ENCODE peak calls at places on chromosomes 3 and 15, in seven cellular contexts. One of them, this sample, is unnamed.

GRCh38 chr3:48614044-48614443 is 4.6 kb upstream of the UQCRC1 start:
- DNase-seq in GM12878: no peak
- DNase-seq in SK-N-SH: no peak
- DNase-seq in H1: no peak
- DNase-seq in GM12892: no peak
- DNase-seq in K562: no peak
- DNase-seq in HepG2: peak
- DNase-seq in this sample: no peak

GRCh38 chr3:6262035-6262434 is 598.9 kb upstream of the GRM7 start:
- DNase-seq in GM12878: no peak
- DNase-seq in SK-N-SH: no peak
- DNase-seq in H1: no peak
- DNase-seq in GM12892: no peak
- DNase-seq in K562: no peak
- DNase-seq in HepG2: no peak
- DNase-seq in this sample: no peak

GRCh38 chr15:89155656-89156055 is 65.7 kb downstream of the RLBP1 start:
- DNase-seq in GM12878: no peak
- DNase-seq in SK-N-SH: no peak
- DNase-seq in H1: no peak
- DNase-seq in GM12892: no peak
- DNase-seq in K562: no peak
- DNase-seq in HepG2: no peak
- DNase-seq in this sample: no peak

GRCh38 chr3:43194069-43194468 is 88.2 kb upstream of the POMGNT2 start:
- DNase-seq in GM12878: no peak
- DNase-seq in SK-N-SH: no peak
- DNase-seq in H1: no peak
- DNase-seq in GM12892: no peak
- DNase-seq in K562: no peak
- DNase-seq in HepG2: no peak
- DNase-seq in this sample: no peak

GRCh38 chr3:126750760-126751129 is 46.7 kb downstream of the CHCHD6 start:
- DNase-seq in GM12878: no peak
- DNase-seq in SK-N-SH: no peak
- DNase-seq in H1: no peak
- DNase-seq in GM12892: no peak
- DNase-seq in K562: no peak
- DNase-seq in HepG2: no peak
- DNase-seq in this sample: no peak

GRCh38 chr3:30174357-30174756 is 432.0 kb upstream of the TGFBR2 start:
- DNase-seq in GM12878: no peak
- DNase-seq in SK-N-SH: no peak
- DNase-seq in H1: no peak
- DNase-seq in GM12892: no peak
- DNase-seq in K562: no peak
- DNase-seq in HepG2: no peak
- DNase-seq in this sample: no peak

GRCh38 chr3:134362670-134363380 is 11.4 kb downstream of the AMOTL2 start:
- DNase-seq in GM12878: no peak
- DNase-seq in SK-N-SH: no peak
- DNase-seq in H1: no peak
- DNase-seq in GM12892: no peak
- DNase-seq in K562: no peak
- DNase-seq in HepG2: no peak
- DNase-seq in this sample: no peak

GRCh38 chr3:109553573-109554371 is 216.4 kb upstream of the DPPA4 start:
- DNase-seq in GM12878: no peak
- DNase-seq in SK-N-SH: no peak
- DNase-seq in H1: no peak
- DNase-seq in GM12892: no peak
- DNase-seq in K562: no peak
- DNase-seq in HepG2: no peak
- DNase-seq in this sample: no peak

GRCh38 chr3:67349551-67350174 is 304.7 kb downstream of the SUCLG2 start:
- DNase-seq in GM12878: peak
- DNase-seq in SK-N-SH: no peak
- DNase-seq in H1: no peak
- DNase-seq in GM12892: no peak
- DNase-seq in K562: no peak
- DNase-seq in HepG2: no peak
- DNase-seq in this sample: no peak

GRCh38 chr3:148717918-148718317 is 20.2 kb downstream of the AGTR1 start:
- DNase-seq in GM12878: no peak
- DNase-seq in SK-N-SH: no peak
- DNase-seq in H1: no peak
- DNase-seq in GM12892: no peak
- DNase-seq in K562: no peak
- DNase-seq in HepG2: no peak
- DNase-seq in this sample: no peak

GRCh38 chr3:180543877-180544276 is 58.1 kb upstream of the TTC14 start:
- DNase-seq in GM12878: no peak
- DNase-seq in SK-N-SH: no peak
- DNase-seq in H1: no peak
- DNase-seq in GM12892: no peak
- DNase-seq in K562: no peak
- DNase-seq in HepG2: no peak
- DNase-seq in this sample: no peak

GRCh38 chr15:55858661-55859060 is 115.7 kb upstream of the PRTG start:
- DNase-seq in GM12878: no peak
- DNase-seq in SK-N-SH: no peak
- DNase-seq in H1: no peak
- DNase-seq in GM12892: no peak
- DNase-seq in K562: no peak
- DNase-seq in HepG2: no peak
- DNase-seq in this sample: no peak

GRCh38 chr3:124075758-124076157 is 83.8 kb upstream of the ROPN1 start:
- DNase-seq in GM12878: no peak
- DNase-seq in SK-N-SH: no peak
- DNase-seq in H1: no peak
- DNase-seq in GM12892: no peak
- DNase-seq in K562: no peak
- DNase-seq in HepG2: no peak
- DNase-seq in this sample: no peak

GRCh38 chr3:155548194-155548593 is 196.7 kb downstream of the PLCH1 start:
- DNase-seq in GM12878: no peak
- DNase-seq in SK-N-SH: no peak
- DNase-seq in H1: no peak
- DNase-seq in GM12892: no peak
- DNase-seq in K562: no peak
- DNase-seq in HepG2: no peak
- DNase-seq in this sample: no peak

GRCh38 chr3:160545481-160545880 is 19.9 kb downstream of the KPNA4 start:
- DNase-seq in GM12878: no peak
- DNase-seq in SK-N-SH: no peak
- DNase-seq in H1: no peak
- DNase-seq in GM12892: no peak
- DNase-seq in K562: no peak
- DNase-seq in HepG2: no peak
- DNase-seq in this sample: no peak

GRCh38 chr3:160544837-160545236 is 20.5 kb downstream of the KPNA4 start:
- DNase-seq in GM12878: no peak
- DNase-seq in SK-N-SH: no peak
- DNase-seq in H1: no peak
- DNase-seq in GM12892: no peak
- DNase-seq in K562: no peak
- DNase-seq in HepG2: no peak
- DNase-seq in this sample: no peak

GRCh38 chr3:160538906-160539305 is 26.5 kb downstream of the KPNA4 start:
- DNase-seq in GM12878: no peak
- DNase-seq in SK-N-SH: no peak
- DNase-seq in H1: no peak
- DNase-seq in GM12892: no peak
- DNase-seq in K562: no peak
- DNase-seq in HepG2: no peak
- DNase-seq in this sample: no peak

DNA sequence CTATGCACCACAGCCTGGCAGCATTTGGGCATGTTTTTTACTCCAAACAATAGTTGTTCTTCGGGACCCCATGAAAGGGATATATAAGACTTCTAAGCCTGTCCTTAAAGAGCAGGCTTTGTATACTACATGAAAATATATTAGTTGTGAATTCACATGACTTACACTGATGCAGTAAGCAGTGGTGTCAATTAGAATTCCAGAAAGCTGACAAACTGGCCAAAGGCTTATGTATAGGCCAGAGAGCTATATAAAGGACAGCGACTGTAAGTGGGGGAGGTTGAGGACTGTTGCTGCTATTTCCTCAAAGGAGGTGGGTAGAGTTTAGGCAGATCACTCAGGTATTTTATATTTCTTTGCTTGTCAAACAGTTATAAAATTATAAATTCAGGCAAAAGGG is 24.8 kb downstream of the KPNA4 start:
- DNase-seq in GM12878: no peak
- DNase-seq in SK-N-SH: no peak
- DNase-seq in H1: no peak
- DNase-seq in GM12892: no peak
- DNase-seq in K562: no peak
- DNase-seq in HepG2: no peak
- DNase-seq in this sample: no peak
- TF ChIP-seq TAF1 in GM12878: no peak
- TF ChIP-seq TAF1 in SK-N-SH: no peak
- TF ChIP-seq TAF1 in H1: no peak
- TF ChIP-seq TAF1 in GM12892: no peak
- TF ChIP-seq TAF1 in K562: no peak
- TF ChIP-seq TAF1 in HepG2: no peak
- TF ChIP-seq TAF1 in this sample: no peak

GRCh38 chr3:186096295-186096694 is 12.6 kb downstream of the ETV5 start:
- DNase-seq in GM12878: no peak
- DNase-seq in SK-N-SH: no peak
- DNase-seq in H1: no peak
- DNase-seq in GM12892: no peak
- DNase-seq in K562: peak
- DNase-seq in HepG2: no peak
- DNase-seq in this sample: no peak
- TF ChIP-seq POLR2AphosphoS5 in GM12878: no peak
- TF ChIP-seq POLR2AphosphoS5 in SK-N-SH: no peak
- TF ChIP-seq POLR2AphosphoS5 in H1: no peak
- TF ChIP-seq POLR2AphosphoS5 in GM12892: no peak
- TF ChIP-seq POLR2AphosphoS5 in K562: peak
- TF ChIP-seq POLR2AphosphoS5 in HepG2: no peak
- TF ChIP-seq POLR2AphosphoS5 in this sample: no peak

GRCh38 chr3:169387751-169388696 is 275.5 kb downstream of the MECOM start:
- DNase-seq in GM12878: no peak
- DNase-seq in SK-N-SH: no peak
- DNase-seq in H1: no peak
- DNase-seq in GM12892: no peak
- DNase-seq in K562: no peak
- DNase-seq in HepG2: peak
- DNase-seq in this sample: no peak

GRCh38 chr3:169383770-169384169 is 279.7 kb downstream of the MECOM start:
- DNase-seq in GM12878: no peak
- DNase-seq in SK-N-SH: no peak
- DNase-seq in H1: no peak
- DNase-seq in GM12892: no peak
- DNase-seq in K562: no peak
- DNase-seq in HepG2: no peak
- DNase-seq in this sample: no peak

GRCh38 chr3:169382309-169382708 is 281.2 kb downstream of the MECOM start:
- DNase-seq in GM12878: no peak
- DNase-seq in SK-N-SH: no peak
- DNase-seq in H1: no peak
- DNase-seq in GM12892: no peak
- DNase-seq in K562: no peak
- DNase-seq in HepG2: no peak
- DNase-seq in this sample: no peak

GRCh38 chr3:169389211-169389924 is 274.1 kb downstream of the MECOM start:
- DNase-seq in GM12878: no peak
- DNase-seq in SK-N-SH: no peak
- DNase-seq in H1: no peak
- DNase-seq in GM12892: no peak
- DNase-seq in K562: no peak
- DNase-seq in HepG2: peak
- DNase-seq in this sample: no peak

DNA sequence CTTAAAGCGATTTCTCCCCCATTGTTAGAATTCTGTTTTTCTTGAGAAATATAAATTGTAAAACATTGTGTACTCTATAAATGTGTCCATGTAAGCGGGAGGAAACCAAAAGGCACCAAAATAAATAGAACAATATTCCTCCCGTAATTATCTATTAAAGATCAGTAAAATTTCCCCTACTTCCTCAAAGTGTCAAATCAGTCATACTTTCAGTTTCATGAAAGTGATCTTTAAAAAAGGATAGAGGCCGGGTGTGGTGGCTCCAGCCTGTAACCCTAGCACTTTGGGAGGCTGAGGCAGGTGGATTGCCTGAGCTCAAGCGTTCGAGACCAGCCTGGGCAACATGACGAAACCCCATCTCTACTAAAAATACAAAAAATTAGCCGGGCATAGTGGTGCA is 278.9 kb downstream of the MECOM start:
- DNase-seq in GM12878: no peak
- DNase-seq in SK-N-SH: no peak
- DNase-seq in H1: no peak
- DNase-seq in GM12892: no peak
- DNase-seq in K562: no peak
- DNase-seq in HepG2: no peak
- DNase-seq in this sample: no peak
- TF ChIP-seq TAF1 in GM12878: no peak
- TF ChIP-seq TAF1 in SK-N-SH: no peak
- TF ChIP-seq TAF1 in H1: no peak
- TF ChIP-seq TAF1 in GM12892: no peak
- TF ChIP-seq TAF1 in K562: no peak
- TF ChIP-seq TAF1 in HepG2: no peak
- TF ChIP-seq TAF1 in this sample: no peak

GRCh38 chr15:98160236-98160635 is 199.7 kb downstream of the ARRDC4 start:
- DNase-seq in GM12878: no peak
- DNase-seq in SK-N-SH: no peak
- DNase-seq in H1: no peak
- DNase-seq in GM12892: no peak
- DNase-seq in K562: no peak
- DNase-seq in HepG2: no peak
- DNase-seq in this sample: peak
- TF ChIP-seq POLR2AphosphoS5 in GM12878: no peak
- TF ChIP-seq POLR2AphosphoS5 in SK-N-SH: no peak
- TF ChIP-seq POLR2AphosphoS5 in H1: no peak
- TF ChIP-seq POLR2AphosphoS5 in GM12892: no peak
- TF ChIP-seq POLR2AphosphoS5 in K562: no peak
- TF ChIP-seq POLR2AphosphoS5 in HepG2: no peak
- TF ChIP-seq POLR2AphosphoS5 in this sample: no peak

This sample was measured in GM12891.